ENCODE peak calls at places on chromosome 7, in seven cellular contexts. K, M, A, F, E, Q and H are unnamed samples.
A peak's percentile ranks its signal among the peaks of the same experiment; 100 is the strongest.

GRCh38 chr7:17546206-17546998 is 247.9 kb downstream of the AHR start:
- DNase-seq in E (no peak), K (no peak), A (no peak), F (no peak), M (no peak), Q (no peak), H (no peak)

GRCh38 chr7:111933614-111934013 is 272.6 kb downstream of the DOCK4 start:
- DNase-seq in M (peak; percentile 21), E (no peak), F (no peak), K (no peak), Q (no peak), A (no peak), H (no peak)

GRCh38 chr7:138613630-138614029 is 87.5 kb downstream of the SVOPL start:
- DNase-seq in M (no peak), F (no peak), A (no peak), E (no peak), K (no peak), Q (no peak), H (no peak)

GRCh38 chr7:108067844-108068243 is 62.3 kb downstream of the LAMB4 start:
- DNase-seq in E (no peak), M (no peak), K (no peak), Q (no peak), F (no peak), A (no peak), H (no peak)

GRCh38 chr7:33796538-33796937 is 108.8 kb upstream of the BMPER start:
- DNase-seq in M (no peak), E (no peak), A (no peak), F (no peak), K (no peak), Q (no peak), H (no peak)

GRCh38 chr7:130394421-130395188 is 14.3 kb downstream of the CPA1 start:
- DNase-seq in K (no peak), F (no peak), M (no peak), A (no peak), Q (no peak), E (no peak), H (no peak)

GRCh38 chr7:129569811-129570215 is 41.7 kb upstream of the NRF1 start:
- DNase-seq in K (no peak), A (peak; percentile 61), M (peak; percentile 56), F (no peak), E (no peak), Q (no peak), H (peak; percentile 37)

GRCh38 chr7:134029743-134030142 is 97.4 kb upstream of the LRGUK start:
- DNase-seq in K (no peak), M (no peak), F (no peak), E (no peak), A (no peak), Q (no peak), H (no peak)

GRCh38 chr7:95907337-95907736 is 135.0 kb downstream of the DYNC1I1 start:
- DNase-seq in E (no peak), A (no peak), Q (no peak), K (no peak), M (no peak), F (no peak), H (no peak)

GRCh38 chr7:41688012-41688625 is 14.8 kb downstream of the INHBA start:
- DNase-seq in M (no peak), Q (no peak), A (no peak), E (no peak), K (no peak), F (no peak), H (no peak)

GRCh38 chr7:140060788-140061606 is 1.8 kb downstream of the PARP12 start:
- DNase-seq in K (no peak), A (peak; percentile 50), F (no peak), E (peak; percentile 68), Q (no peak), M (no peak), H (no peak)

GRCh38 chr7:144903201-144903600 is 67.3 kb upstream of the TPK1 start:
- DNase-seq in A (no peak), E (no peak), K (no peak), F (no peak), Q (no peak), M (no peak), H (no peak)

GRCh38 chr7:30160329-30160728 is 25.5 kb downstream of the MTURN start:
- DNase-seq in M (no peak), K (no peak), F (no peak), A (no peak), E (no peak), Q (no peak), H (no peak)